ENCODE peak calls at places on chromosomes 12 and 14, in nine cellular contexts. One of them, this sample, is unnamed.
A peak's percentile ranks its signal among the peaks of the same experiment; 100 is the strongest.

GRCh38 chr14:30298266-30298795 is 260.6 kb upstream of the G2E3 start:
- DNase-seq in epithelial cell of esophagus: peak; percentile 54
- DNase-seq in cardiac fibroblast: no peak
- DNase-seq in posterior vena cava: no peak
- DNase-seq in B cell: no peak
- DNase-seq in tibial nerve: no peak
- DNase-seq in NAMALWA: no peak
- DNase-seq in NCI-H345: peak; percentile 15
- DNase-seq in AG08396: no peak
- DNase-seq in this sample: no peak

GRCh38 chr12:94674835-94675234 is 24.5 kb upstream of the TMCC3 start:
- DNase-seq in tibial nerve: peak; percentile 22
- DNase-seq in B cell: no peak
- DNase-seq in cardiac fibroblast: no peak
- DNase-seq in NCI-H345: no peak
- DNase-seq in posterior vena cava: peak; percentile 83
- DNase-seq in epithelial cell of esophagus: no peak
- DNase-seq in AG08396: no peak
- DNase-seq in NAMALWA: no peak
- DNase-seq in this sample: no peak

GRCh38 chr14:71856199-71856919 is 75.9 kb upstream of the RGS6 start:
- DNase-seq in NCI-H345: no peak
- DNase-seq in epithelial cell of esophagus: peak; percentile 28
- DNase-seq in B cell: peak; percentile 54
- DNase-seq in cardiac fibroblast: no peak
- DNase-seq in NAMALWA: no peak
- DNase-seq in tibial nerve: no peak
- DNase-seq in AG08396: no peak
- DNase-seq in posterior vena cava: no peak
- DNase-seq in this sample: no peak

GRCh38 chr14:102592969-102593840 is 756 bp downstream of the RCOR1 start:
- DNase-seq in epithelial cell of esophagus: peak; percentile 33
- DNase-seq in tibial nerve: peak; percentile 20
- DNase-seq in B cell: peak; percentile 83
- DNase-seq in cardiac fibroblast: peak; percentile 32
- DNase-seq in posterior vena cava: peak; percentile 86
- DNase-seq in NAMALWA: peak; percentile 74
- DNase-seq in AG08396: peak; percentile 81
- DNase-seq in NCI-H345: peak; percentile 37
- DNase-seq in this sample: no peak

GRCh38 chr12:112190626-112191025 is 65.3 kb downstream of the TRAFD1 start:
- DNase-seq in tibial nerve: no peak
- DNase-seq in NAMALWA: no peak
- DNase-seq in NCI-H345: peak; percentile 79
- DNase-seq in AG08396: no peak
- DNase-seq in posterior vena cava: peak; percentile 62
- DNase-seq in epithelial cell of esophagus: peak; percentile 84
- DNase-seq in cardiac fibroblast: no peak
- DNase-seq in B cell: no peak
- DNase-seq in this sample: no peak

GRCh38 chr12:48758186-48758585 is 30.7 kb downstream of the ADCY6 start:
- DNase-seq in NAMALWA: no peak
- DNase-seq in epithelial cell of esophagus: no peak
- DNase-seq in NCI-H345: no peak
- DNase-seq in AG08396: no peak
- DNase-seq in B cell: no peak
- DNase-seq in tibial nerve: no peak
- DNase-seq in cardiac fibroblast: peak; percentile 18
- DNase-seq in posterior vena cava: no peak
- DNase-seq in this sample: no peak

GRCh38 chr12:7959278-7960063 is 23.5 kb upstream of the SLC2A3 start:
- DNase-seq in B cell: peak; percentile 49
- DNase-seq in AG08396: no peak
- DNase-seq in cardiac fibroblast: peak; percentile 9
- DNase-seq in posterior vena cava: no peak
- DNase-seq in epithelial cell of esophagus: peak; percentile 84
- DNase-seq in NAMALWA: peak; percentile 45
- DNase-seq in tibial nerve: no peak
- DNase-seq in NCI-H345: no peak
- DNase-seq in this sample: no peak

GRCh38 chr12:90964616-90965015 is 9.6 kb upstream of the CCER1 start:
- DNase-seq in NAMALWA: no peak
- DNase-seq in posterior vena cava: no peak
- DNase-seq in NCI-H345: no peak
- DNase-seq in tibial nerve: no peak
- DNase-seq in epithelial cell of esophagus: no peak
- DNase-seq in B cell: no peak
- DNase-seq in AG08396: no peak
- DNase-seq in cardiac fibroblast: no peak
- DNase-seq in this sample: no peak

GRCh38 chr12:10634427-10634826 is 21.0 kb upstream of the MAGOHB start:
- DNase-seq in cardiac fibroblast: peak; percentile 77
- DNase-seq in NAMALWA: no peak
- DNase-seq in AG08396: peak; percentile 75
- DNase-seq in posterior vena cava: no peak
- DNase-seq in epithelial cell of esophagus: no peak
- DNase-seq in NCI-H345: no peak
- DNase-seq in B cell: no peak
- DNase-seq in tibial nerve: no peak
- DNase-seq in this sample: peak; percentile 37

GRCh38 chr12:109291531-109292341 is 17.3 kb downstream of the FOXN4 start:
- DNase-seq in tibial nerve: no peak
- DNase-seq in epithelial cell of esophagus: no peak
- DNase-seq in B cell: no peak
- DNase-seq in NCI-H345: peak; percentile 96
- DNase-seq in cardiac fibroblast: peak; percentile 5
- DNase-seq in AG08396: peak; percentile 77
- DNase-seq in posterior vena cava: peak; percentile 88
- DNase-seq in NAMALWA: no peak
- DNase-seq in this sample: no peak

GRCh38 chr12:125142601-125143000 is 77.4 kb downstream of the AACS start:
- DNase-seq in epithelial cell of esophagus: no peak
- DNase-seq in B cell: no peak
- DNase-seq in NCI-H345: no peak
- DNase-seq in posterior vena cava: no peak
- DNase-seq in AG08396: no peak
- DNase-seq in NAMALWA: no peak
- DNase-seq in tibial nerve: no peak
- DNase-seq in cardiac fibroblast: no peak
- DNase-seq in this sample: peak; percentile 15

GRCh38 chr12:130479401-130480125 is 141.9 kb downstream of the PIWIL1 start:
- DNase-seq in tibial nerve: no peak
- DNase-seq in posterior vena cava: no peak
- DNase-seq in epithelial cell of esophagus: no peak
- DNase-seq in NAMALWA: no peak
- DNase-seq in B cell: no peak
- DNase-seq in AG08396: no peak
- DNase-seq in NCI-H345: no peak
- DNase-seq in cardiac fibroblast: no peak
- DNase-seq in this sample: no peak

GRCh38 chr12:87828384-87828973 is 200.7 kb downstream of the C12orf50 start:
- DNase-seq in tibial nerve: no peak
- DNase-seq in epithelial cell of esophagus: peak; percentile 26
- DNase-seq in cardiac fibroblast: no peak
- DNase-seq in NAMALWA: no peak
- DNase-seq in AG08396: no peak
- DNase-seq in posterior vena cava: no peak
- DNase-seq in B cell: no peak
- DNase-seq in NCI-H345: no peak
- DNase-seq in this sample: no peak